ENCODE peak calls at places on chromosomes 5 and 9, in seven cellular contexts. O is left ventricle myocardium inferior, G is endodermal cell, J is progenitor cell of endocrine pancreas, Z is endothelial cell, X is PC-3, I is left lung. M is an unnamed sample.

GRCh38 chr5:168477060-168477459 is 9.2 kb upstream of the RARS1 start:
- DNase-seq in G (peak), Z (no peak), X (no peak), I (no peak), O (no peak), J (no peak), M (no peak)

GRCh38 chr9:96045811-96046210 is 170.3 kb downstream of the ERCC6L2 start:
- DNase-seq in G (no peak), O (no peak), I (no peak), Z (no peak), X (no peak), J (no peak), M (no peak)

GRCh38 chr5:30113542-30113941 is 1079.9 kb upstream of the CDH6 start:
- DNase-seq in O (no peak), Z (no peak), G (no peak), X (peak), J (no peak), I (no peak), M (no peak)

GRCh38 chr5:73367650-73368049 is 80.9 kb downstream of the FOXD1 start:
- DNase-seq in Z (no peak), O (no peak), G (no peak), J (no peak), I (no peak), X (peak), M (no peak)

GRCh38 chr5:150511641-150512367 is 3.9 kb downstream of the NDST1 start:
- DNase-seq in O (no peak), G (peak), J (no peak), I (no peak), X (peak), Z (peak), M (no peak)

GRCh38 chr9:78788101-78788500 is 491.2 kb downstream of the PSAT1 start:
- DNase-seq in Z (no peak), J (no peak), X (no peak), O (no peak), I (no peak), G (no peak), M (no peak)

GRCh38 chr9:14346301-14346721 is 32.4 kb upstream of the NFIB start:
- DNase-seq in Z (peak), X (no peak), O (peak), I (no peak), G (no peak), J (no peak), M (no peak)

GRCh38 chr5:157479166-157479565 is 19.2 kb downstream of the NIPAL4 start:
- DNase-seq in X (peak), G (no peak), I (no peak), Z (no peak), O (no peak), J (no peak), M (peak)

GRCh38 chr9:14692918-14693861 is at the start of gene ZDHHC21:
- DNase-seq in G (peak), Z (peak), O (peak), X (peak), J (peak), I (peak), M (no peak)

GRCh38 chr5:123371575-123372179 is 51.5 kb downstream of the CEP120 start:
- DNase-seq in G (peak), X (peak), I (peak), Z (peak), J (no peak), O (peak), M (peak)
- TF ChIP-seq CTCF in G (peak), X (peak), I (peak), Z (peak), J (peak), O (peak), M (no peak)

GRCh38 chr5:174344335-174344734 is 298.8 kb downstream of the NSG2 start:
- DNase-seq in Z (no peak), I (no peak), G (peak), O (no peak), J (no peak), X (no peak), M (no peak)
- TF ChIP-seq CTCF in Z (no peak), I (no peak), G (peak), O (no peak), J (no peak), X (peak), M (no peak)

GRCh38 chr5:165161204-165161603 is 1655.8 kb downstream of the MAT2B start:
- DNase-seq in Z (peak), I (no peak), G (peak), X (no peak), O (no peak), J (no peak), M (no peak)
- TF ChIP-seq CTCF in Z (peak), I (no peak), G (peak), X (no peak), O (no peak), J (peak), M (no peak)

DNA sequence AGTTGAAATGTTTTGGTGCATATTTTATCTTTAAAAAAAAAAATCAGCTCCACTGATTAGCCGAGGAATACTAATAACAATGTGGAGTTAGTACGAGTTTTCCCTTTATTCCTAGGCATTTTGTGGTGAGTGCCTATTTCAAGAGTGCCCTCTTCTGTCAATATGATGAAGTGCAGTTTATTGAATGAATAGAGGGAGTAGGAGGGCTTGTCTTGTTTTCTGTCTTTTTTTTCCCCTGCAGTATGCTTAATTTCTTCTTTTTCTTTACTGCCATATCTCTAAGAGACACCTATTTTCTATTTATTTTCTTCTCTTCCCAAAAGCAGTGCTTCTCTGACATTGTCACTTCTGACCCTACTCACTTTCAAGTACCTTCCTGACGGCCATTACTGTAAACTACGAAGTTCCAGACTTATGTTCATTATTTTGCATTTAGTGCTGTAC is 169.6 kb upstream of the PITX1 start:
- DNase-seq in G (no peak), O (no peak), Z (no peak), I (no peak), J (no peak), X (peak), M (no peak)
- TF ChIP-seq CTCF in G (peak), O (peak), Z (peak), I (peak), J (peak), X (peak), M (no peak)

M was measured in omental fat pad.